ENCODE peak calls at places on chromosomes 2 and 18, in five cellular contexts. One of them, this sample, is unnamed.

GRCh38 chr18:66143029-66143428 is 392.2 kb downstream of the CDH7 start:
- DNase-seq in endothelial cell: no peak
- DNase-seq in HCT116: no peak
- DNase-seq in cardiac muscle cell: no peak
- DNase-seq in progenitor cell of endocrine pancreas: no peak
- DNase-seq in this sample: no peak

GRCh38 chr18:48018806-48019295 is 88.4 kb upstream of the SMAD2 start:
- DNase-seq in endothelial cell: no peak
- DNase-seq in HCT116: no peak
- DNase-seq in cardiac muscle cell: no peak
- DNase-seq in progenitor cell of endocrine pancreas: no peak
- DNase-seq in this sample: no peak

GRCh38 chr2:240623531-240624010 is 1.7 kb upstream of the GPR35 start:
- DNase-seq in endothelial cell: no peak
- DNase-seq in HCT116: no peak
- DNase-seq in cardiac muscle cell: no peak
- DNase-seq in progenitor cell of endocrine pancreas: no peak
- DNase-seq in this sample: no peak

GRCh38 chr2:209368406-209368805 is 55.4 kb upstream of the MAP2 start:
- DNase-seq in endothelial cell: no peak
- DNase-seq in HCT116: no peak
- DNase-seq in cardiac muscle cell: no peak
- DNase-seq in progenitor cell of endocrine pancreas: no peak
- DNase-seq in this sample: no peak

GRCh38 chr2:65662654-65663432 is 230.4 kb upstream of the SPRED2 start:
- DNase-seq in endothelial cell: no peak
- DNase-seq in HCT116: no peak
- DNase-seq in cardiac muscle cell: no peak
- DNase-seq in progenitor cell of endocrine pancreas: no peak
- DNase-seq in this sample: no peak

GRCh38 chr18:73962251-73962650 is 185.4 kb downstream of the FBXO15 start:
- DNase-seq in endothelial cell: no peak
- DNase-seq in HCT116: no peak
- DNase-seq in cardiac muscle cell: no peak
- DNase-seq in progenitor cell of endocrine pancreas: no peak
- DNase-seq in this sample: no peak

GRCh38 chr2:160324161-160324768 is 124.2 kb upstream of the ITGB6 start:
- DNase-seq in endothelial cell: peak
- DNase-seq in HCT116: peak
- DNase-seq in cardiac muscle cell: peak
- DNase-seq in progenitor cell of endocrine pancreas: no peak
- DNase-seq in this sample: peak

GRCh38 chr2:83742117-83742782 is 716.8 kb downstream of the SUCLG1 start:
- DNase-seq in endothelial cell: no peak
- DNase-seq in HCT116: no peak
- DNase-seq in cardiac muscle cell: no peak
- DNase-seq in progenitor cell of endocrine pancreas: no peak
- DNase-seq in this sample: no peak

GRCh38 chr2:222380456-222380855 is 43.9 kb upstream of the SGPP2 start:
- DNase-seq in endothelial cell: no peak
- DNase-seq in HCT116: no peak
- DNase-seq in cardiac muscle cell: no peak
- DNase-seq in progenitor cell of endocrine pancreas: no peak
- DNase-seq in this sample: no peak

GRCh38 chr2:8257502-8257901 is 424.4 kb upstream of the ID2 start:
- DNase-seq in endothelial cell: no peak
- DNase-seq in HCT116: no peak
- DNase-seq in cardiac muscle cell: no peak
- DNase-seq in progenitor cell of endocrine pancreas: no peak
- DNase-seq in this sample: no peak

GRCh38 chr18:26119246-26119645 is 14.4 kb upstream of the PSMA8 start:
- DNase-seq in endothelial cell: no peak
- DNase-seq in HCT116: no peak
- DNase-seq in cardiac muscle cell: no peak
- DNase-seq in progenitor cell of endocrine pancreas: no peak
- DNase-seq in this sample: no peak

GRCh38 chr2:4475618-4476017 is 772.2 kb downstream of the DCDC2C start:
- DNase-seq in endothelial cell: no peak
- DNase-seq in HCT116: no peak
- DNase-seq in cardiac muscle cell: no peak
- DNase-seq in progenitor cell of endocrine pancreas: no peak
- DNase-seq in this sample: no peak
- TF ChIP-seq CTCF in endothelial cell: no peak
- TF ChIP-seq CTCF in HCT116: no peak
- TF ChIP-seq CTCF in cardiac muscle cell: no peak
- TF ChIP-seq CTCF in progenitor cell of endocrine pancreas: no peak
- TF ChIP-seq CTCF in this sample: no peak

GRCh38 chr2:231612199-231613053 is 19.8 kb downstream of the TEX44 start:
- DNase-seq in endothelial cell: peak
- DNase-seq in HCT116: peak
- DNase-seq in cardiac muscle cell: peak
- DNase-seq in progenitor cell of endocrine pancreas: peak
- DNase-seq in this sample: peak

GRCh38 chr2:231613054-231613654 is 20.5 kb downstream of the TEX44 start:
- DNase-seq in endothelial cell: no peak
- DNase-seq in HCT116: no peak
- DNase-seq in cardiac muscle cell: no peak
- DNase-seq in progenitor cell of endocrine pancreas: no peak
- DNase-seq in this sample: no peak

GRCh38 chr2:231615058-231615671 is 22.5 kb downstream of the TEX44 start:
- DNase-seq in endothelial cell: no peak
- DNase-seq in HCT116: no peak
- DNase-seq in cardiac muscle cell: no peak
- DNase-seq in progenitor cell of endocrine pancreas: peak
- DNase-seq in this sample: no peak

GRCh38 chr2:231614559-231615057 is 21.9 kb downstream of the TEX44 start:
- DNase-seq in endothelial cell: no peak
- DNase-seq in HCT116: no peak
- DNase-seq in cardiac muscle cell: no peak
- DNase-seq in progenitor cell of endocrine pancreas: no peak
- DNase-seq in this sample: no peak

GRCh38 chr2:231613655-231614558 is 21.2 kb downstream of the TEX44 start:
- DNase-seq in endothelial cell: peak
- DNase-seq in HCT116: peak
- DNase-seq in cardiac muscle cell: peak
- DNase-seq in progenitor cell of endocrine pancreas: peak
- DNase-seq in this sample: peak
- TF ChIP-seq CTCF in endothelial cell: peak
- TF ChIP-seq CTCF in HCT116: no peak
- TF ChIP-seq CTCF in cardiac muscle cell: peak
- TF ChIP-seq CTCF in progenitor cell of endocrine pancreas: peak
- TF ChIP-seq CTCF in this sample: no peak

GRCh38 chr18:10029711-10030110 is 115.9 kb downstream of the VAPA start:
- DNase-seq in endothelial cell: no peak
- DNase-seq in HCT116: no peak
- DNase-seq in cardiac muscle cell: no peak
- DNase-seq in progenitor cell of endocrine pancreas: no peak
- DNase-seq in this sample: no peak

GRCh38 chr18:10035306-10035991 is 121.6 kb downstream of the VAPA start:
- DNase-seq in endothelial cell: no peak
- DNase-seq in HCT116: no peak
- DNase-seq in cardiac muscle cell: no peak
- DNase-seq in progenitor cell of endocrine pancreas: no peak
- DNase-seq in this sample: no peak

GRCh38 chr18:10033038-10033437 is 119.2 kb downstream of the VAPA start:
- DNase-seq in endothelial cell: no peak
- DNase-seq in HCT116: no peak
- DNase-seq in cardiac muscle cell: no peak
- DNase-seq in progenitor cell of endocrine pancreas: no peak
- DNase-seq in this sample: no peak

GRCh38 chr18:10030816-10031541 is 117.2 kb downstream of the VAPA start:
- DNase-seq in endothelial cell: no peak
- DNase-seq in HCT116: no peak
- DNase-seq in cardiac muscle cell: no peak
- DNase-seq in progenitor cell of endocrine pancreas: no peak
- DNase-seq in this sample: no peak

GRCh38 chr18:10032331-10032979 is 118.6 kb downstream of the VAPA start:
- DNase-seq in endothelial cell: peak
- DNase-seq in HCT116: no peak
- DNase-seq in cardiac muscle cell: peak
- DNase-seq in progenitor cell of endocrine pancreas: no peak
- DNase-seq in this sample: peak
- TF ChIP-seq CTCF in endothelial cell: no peak
- TF ChIP-seq CTCF in HCT116: no peak
- TF ChIP-seq CTCF in cardiac muscle cell: peak
- TF ChIP-seq CTCF in progenitor cell of endocrine pancreas: peak
- TF ChIP-seq CTCF in this sample: no peak

DNA sequence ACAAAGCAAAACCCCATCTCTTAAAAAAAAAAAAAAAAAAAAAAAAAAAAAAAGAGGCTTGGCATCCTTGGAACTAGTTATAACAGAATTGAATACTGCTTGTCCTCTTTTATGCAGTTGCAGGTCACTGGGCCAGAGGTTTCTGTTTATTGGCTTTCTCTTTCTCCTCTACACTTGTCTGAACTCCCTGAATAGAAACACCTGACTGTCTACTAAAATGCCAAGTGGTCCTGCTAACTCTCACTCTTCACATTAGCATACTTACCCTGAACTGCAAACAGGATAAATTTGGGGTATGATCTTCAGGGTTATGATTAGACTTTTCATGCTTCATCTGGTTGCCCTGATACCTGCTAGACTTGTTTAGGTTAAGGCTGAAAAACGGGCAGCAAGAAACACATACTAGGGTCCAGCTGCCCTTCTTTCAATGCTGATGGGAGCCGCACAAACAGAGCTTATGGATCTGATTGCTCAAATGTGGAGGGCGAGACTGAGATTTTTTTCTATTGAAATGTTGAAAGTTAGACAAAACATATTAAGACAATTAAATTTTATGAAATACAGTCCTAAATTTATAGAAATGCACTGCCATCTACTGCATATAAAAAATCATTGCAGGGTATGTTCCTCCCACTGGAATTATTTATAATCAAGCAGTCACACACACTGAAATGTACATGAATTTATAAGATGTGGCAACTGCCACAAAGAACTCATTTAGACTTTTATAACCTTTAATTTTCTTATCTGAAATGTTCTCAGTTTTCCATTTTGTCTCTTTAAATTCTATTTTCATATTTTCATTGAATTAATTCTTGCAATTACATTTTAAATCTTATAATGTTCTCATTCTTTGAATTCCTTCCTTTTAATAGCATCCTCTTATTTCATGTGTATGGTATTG is 40.8 kb downstream of the GTF3C3 start:
- DNase-seq in endothelial cell: no peak
- DNase-seq in HCT116: no peak
- DNase-seq in cardiac muscle cell: no peak
- DNase-seq in progenitor cell of endocrine pancreas: no peak
- DNase-seq in this sample: no peak
- TF ChIP-seq CTCF in endothelial cell: peak
- TF ChIP-seq CTCF in HCT116: no peak
- TF ChIP-seq CTCF in cardiac muscle cell: peak
- TF ChIP-seq CTCF in progenitor cell of endocrine pancreas: peak
- TF ChIP-seq CTCF in this sample: no peak

DNA sequence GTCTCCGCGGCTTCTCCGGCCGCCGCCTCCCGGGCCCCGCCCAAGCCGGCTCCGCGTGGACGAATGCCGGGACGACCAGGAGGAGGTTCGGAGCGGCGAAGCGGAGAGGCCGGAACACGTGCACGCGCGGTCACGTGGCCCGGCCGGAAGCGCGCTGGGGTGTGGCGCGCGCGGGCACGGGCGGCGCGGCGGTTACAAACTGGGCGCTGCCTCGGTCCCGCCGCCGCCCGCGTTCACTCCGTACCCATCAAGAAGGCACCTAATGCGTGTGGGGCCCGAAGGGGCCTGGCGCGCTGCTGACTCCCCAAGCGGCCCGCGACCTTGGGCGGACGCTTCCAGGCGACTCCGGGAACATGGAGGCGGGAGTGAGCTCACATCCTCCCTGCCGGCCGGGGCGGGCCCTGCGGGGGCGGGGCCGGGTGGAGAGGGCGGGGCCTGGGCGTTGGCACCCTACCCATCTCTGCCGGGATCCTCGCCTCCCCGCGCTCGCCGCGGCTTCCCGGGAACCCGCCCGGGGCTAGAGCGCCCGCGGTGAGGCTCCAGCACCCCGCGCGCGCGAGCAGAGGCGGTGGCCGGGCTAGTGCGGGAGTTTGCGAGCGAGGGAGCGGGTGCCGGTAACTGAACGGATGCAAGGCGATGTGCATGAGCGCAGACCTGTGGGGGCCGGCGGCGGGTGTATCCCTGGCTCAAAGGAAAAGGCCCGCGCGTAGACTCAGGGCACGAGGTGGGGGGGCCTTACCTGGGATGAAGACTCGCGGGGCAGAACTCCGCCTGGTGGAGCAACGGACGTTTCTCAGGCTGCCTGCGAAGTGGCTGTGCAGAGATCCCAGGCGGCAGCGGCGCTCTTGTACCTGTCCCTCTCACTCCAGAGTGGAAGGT is at the start of gene TMEM185B:
- DNase-seq in endothelial cell: peak
- DNase-seq in HCT116: peak
- DNase-seq in cardiac muscle cell: peak
- DNase-seq in progenitor cell of endocrine pancreas: peak
- DNase-seq in this sample: peak
- TF ChIP-seq CTCF in endothelial cell: peak
- TF ChIP-seq CTCF in HCT116: peak
- TF ChIP-seq CTCF in cardiac muscle cell: peak
- TF ChIP-seq CTCF in progenitor cell of endocrine pancreas: peak
- TF ChIP-seq CTCF in this sample: no peak

GRCh38 chr2:119292226-119292625 is 68.6 kb downstream of the STEAP3 start:
- DNase-seq in endothelial cell: no peak
- DNase-seq in HCT116: no peak
- DNase-seq in cardiac muscle cell: no peak
- DNase-seq in progenitor cell of endocrine pancreas: no peak
- DNase-seq in this sample: no peak
- TF ChIP-seq CTCF in endothelial cell: no peak
- TF ChIP-seq CTCF in HCT116: no peak
- TF ChIP-seq CTCF in cardiac muscle cell: peak
- TF ChIP-seq CTCF in progenitor cell of endocrine pancreas: peak
- TF ChIP-seq CTCF in this sample: no peak